ENCODE peak calls at places on chromosomes 13 and 19, in seven cellular contexts. O is GF-D8, V is iris pigment epithelial cell, Q is neural crest cell, A is SHP77, U is germinal center, Z is AG04449. K is an unnamed sample.

GRCh38 chr13:60448907-60449510 is 52.0 kb downstream of the TDRD3 start:
- DNase-seq in O (peak; percentile 5), A (peak; percentile 5), Q (peak; percentile 25), Z (peak; percentile 12), V (peak; percentile 69), U (peak; percentile 22), K (peak; percentile 53)

GRCh38 chr19:3980353-3981251 is 4.7 kb downstream of the EEF2 start:
- DNase-seq in A (no peak), Q (no peak), U (no peak), V (no peak), Z (no peak), O (no peak), K (no peak)

GRCh38 chr19:53086949-53087348 is 16.3 kb downstream of the ZNF160 start:
- DNase-seq in Q (no peak), A (no peak), Z (no peak), O (no peak), U (no peak), V (peak; percentile 89), K (no peak)

GRCh38 chr13:64289702-64290101 is 2874.1 kb upstream of the PCDH20 start:
- DNase-seq in Q (no peak), U (no peak), Z (no peak), V (no peak), O (no peak), A (no peak), K (no peak)

GRCh38 chr19:3028305-3029069 is 593 bp downstream of the TLE2 start:
- DNase-seq in O (no peak), V (no peak), A (no peak), Z (no peak), Q (no peak), U (no peak), K (peak; percentile 22)

GRCh38 chr13:29861694-29862110 is 11.3 kb upstream of the UBL3 start:
- DNase-seq in Q (no peak), Z (peak; percentile 98), A (no peak), O (no peak), V (peak; percentile 80), U (no peak), K (no peak)

GRCh38 chr19:21611659-21612402 is 106.4 kb downstream of the ZNF429 start:
- DNase-seq in U (no peak), Z (no peak), Q (no peak), O (peak; percentile 10), A (no peak), V (no peak), K (no peak)

GRCh38 chr13:28603033-28603664 is 55.8 kb upstream of the POMP start:
- DNase-seq in A (no peak), Q (no peak), V (no peak), U (no peak), O (no peak), Z (no peak), K (no peak)